ENCODE peak calls at places on chromosomes 2 and 18, in four cellular contexts. J is mammary epithelial cell, Z is fibroblast of the aortic adventitia, Y is spleen. G is an unnamed sample.

GRCh38 chr2:55364189-55365055 is 55.2 kb downstream of the CCDC88A start:
- DNase-seq in J (peak), Z (peak), Y (no peak), G (peak)

GRCh38 chr2:196229013-196229412 is 57.6 kb upstream of the STK17B start:
- DNase-seq in J (no peak), Z (no peak), Y (no peak), G (no peak)

GRCh38 chr2:3487931-3488554 is 31.3 kb downstream of the ADI1 start:
- DNase-seq in J (no peak), Z (no peak), Y (peak), G (no peak)

GRCh38 chr2:85318222-85319182 is 9.3 kb downstream of the TGOLN2 start:
- DNase-seq in J (peak), Z (peak), Y (no peak), G (peak)

GRCh38 chr18:27075828-27076227 is 109.3 kb downstream of the CHST9 start:
- DNase-seq in J (no peak), Z (no peak), Y (no peak), G (no peak)

GRCh38 chr2:203804070-203804469 is 63.5 kb upstream of the CTLA4 start:
- DNase-seq in J (peak), Z (peak), Y (no peak), G (peak)

GRCh38 chr2:182049330-182049729 is 63.7 kb downstream of the PPP1R1C start:
- DNase-seq in J (no peak), Z (peak), Y (no peak), G (no peak)

GRCh38 chr2:199228887-199229819 is 228.6 kb downstream of the SATB2 start:
- DNase-seq in J (peak), Z (peak), Y (peak), G (peak)

GRCh38 chr2:127857494-127857818 is 499 bp downstream of the POLR2D start:
- DNase-seq in J (peak), Z (peak), Y (no peak), G (no peak)

GRCh38 chr18:11654736-11655604 is 34.1 kb upstream of the GNAL start:
- DNase-seq in J (peak), Z (peak), Y (no peak), G (peak)

GRCh38 chr2:112583497-112584133 is 794 bp upstream of the CHCHD5 start:
- DNase-seq in J (no peak), Z (no peak), Y (no peak), G (peak)

GRCh38 chr2:73984203-73984921 is at the start of gene TET3:
- DNase-seq in J (no peak), Z (no peak), Y (peak), G (no peak)

GRCh38 chr2:75047189-75047812 is 88.9 kb downstream of the POLE4 start:
- DNase-seq in J (peak), Z (peak), Y (no peak), G (peak)

GRCh38 chr2:190911813-190912212 is 31.2 kb downstream of the GLS start:
- DNase-seq in J (no peak), Z (peak), Y (no peak), G (no peak)

GRCh38 chr18:12236934-12237832 is 17.0 kb upstream of the CIDEA start:
- DNase-seq in J (peak), Z (peak), Y (peak), G (peak)

GRCh38 chr2:27735263-27735904 is 36.1 kb upstream of the MRPL33 start:
- DNase-seq in J (peak), Z (peak), Y (peak), G (peak)

GRCh38 chr18:23243178-23243577 is 107.9 kb downstream of the CABLES1 start:
- DNase-seq in J (no peak), Z (no peak), Y (no peak), G (no peak)

GRCh38 chr2:47086571-47086970 is 68.5 kb downstream of the STPG4 start:
- DNase-seq in J (no peak), Z (no peak), Y (peak), G (no peak)

GRCh38 chr18:69943021-69943420 is 4.7 kb downstream of the CD226 start:
- DNase-seq in J (no peak), Z (no peak), Y (no peak), G (peak)
- TF ChIP-seq CTCF in J (no peak), Z (no peak), Y (no peak), G (peak)

GRCh38 chr2:5693288-5694015 is 1.3 kb downstream of the SOX11 start:
- DNase-seq in J (peak), Z (no peak), Y (peak), G (no peak)
- H3K4me3 ChIP-seq in J (no peak), Z (no peak), Y (peak), G (no peak)

GRCh38 chr2:237685408-237685807 is 58.0 kb downstream of the LRRFIP1 start:
- DNase-seq in J (no peak), Z (peak), Y (peak), G (no peak)
- TF ChIP-seq CTCF in J (peak), Z (peak), Y (no peak), G (peak)

GRCh38 chr2:66318009-66318561 is 116.8 kb upstream of the MEIS1 start:
- DNase-seq in J (no peak), Z (no peak), Y (no peak), G (no peak)

GRCh38 chr2:66322481-66322880 is 112.4 kb upstream of the MEIS1 start:
- DNase-seq in J (no peak), Z (no peak), Y (no peak), G (no peak)

DNA sequence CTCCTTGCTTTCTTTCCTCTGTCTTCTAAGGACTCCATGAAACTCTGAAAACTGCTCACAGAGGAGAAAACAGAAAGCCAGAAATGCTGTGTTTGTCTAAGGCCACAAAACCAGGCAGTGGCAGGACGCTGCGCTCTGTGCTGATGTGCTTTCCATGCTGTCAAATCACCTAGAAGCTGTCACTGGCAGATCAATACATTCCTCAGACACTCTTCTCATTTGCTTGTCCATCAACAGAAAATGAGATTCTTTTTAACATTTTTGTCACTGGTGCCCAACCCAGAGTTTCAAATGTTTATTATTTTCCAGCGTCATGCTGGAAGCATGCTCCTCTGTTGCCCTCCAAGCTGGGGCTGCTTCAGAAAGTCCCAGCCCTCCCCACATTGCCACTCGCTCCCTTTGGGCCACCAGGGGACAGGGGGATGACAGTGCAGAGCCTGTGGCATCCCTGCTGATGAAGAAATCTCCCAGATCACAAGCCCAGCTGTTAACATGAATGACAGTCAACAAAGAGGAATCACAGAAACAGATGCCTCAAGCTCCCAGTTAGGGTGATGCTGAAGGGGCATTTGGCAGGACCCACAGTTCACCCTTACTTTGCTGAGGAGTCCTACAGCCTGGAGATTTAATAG is 117.5 kb upstream of the MEIS1 start:
- DNase-seq in J (no peak), Z (no peak), Y (no peak), G (no peak)
- H3K4me3 ChIP-seq in J (no peak), Z (no peak), Y (no peak), G (no peak)

DNA sequence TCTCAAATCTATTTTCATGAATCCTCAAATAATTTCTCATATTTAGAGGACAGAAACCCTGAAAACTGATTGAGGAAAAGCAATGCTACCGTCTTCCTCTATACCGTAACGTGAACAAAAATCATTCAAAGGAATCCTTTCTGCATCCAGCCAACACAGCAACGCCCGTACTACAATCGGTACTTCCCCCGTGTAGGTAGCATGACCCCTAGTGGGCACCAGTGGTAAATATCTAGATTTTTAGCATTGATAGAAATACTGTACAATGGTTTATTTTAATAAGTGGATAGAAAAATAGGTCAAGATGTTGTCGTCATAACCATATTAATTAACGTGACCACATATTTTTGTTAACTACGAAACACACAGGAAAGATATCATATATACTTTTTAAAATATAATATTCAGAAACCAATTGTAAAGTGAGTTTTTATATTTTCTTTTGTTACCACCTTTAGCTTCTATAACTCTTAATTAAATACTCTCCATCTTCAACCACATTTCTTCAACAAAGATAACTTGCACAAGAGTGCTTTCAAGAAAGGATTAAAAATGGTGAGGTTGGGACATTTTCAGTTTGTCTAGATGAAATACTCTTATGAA is 194.1 kb downstream of the SS18 start:
- DNase-seq in J (peak), Z (peak), Y (no peak), G (peak)
- TF ChIP-seq CTCF in J (peak), Z (peak), Y (peak), G (peak)

GRCh38 chr2:111227716-111228141 is 107.0 kb downstream of the BCL2L11 start:
- DNase-seq in J (no peak), Z (peak), Y (no peak), G (peak)
- H3K4me3 ChIP-seq in J (no peak), Z (no peak), Y (no peak), G (no peak)